ENCODE peak calls at places on chromosomes 2 and 18, in seven cellular contexts. B is fibroblast of villous mesenchyme, O is pancreas, U is cardiac fibroblast, V is left lung, R is choroid plexus epithelial cell, F is A549. X is an unnamed sample.

GRCh38 chr2:37664190-37664751 is 7.2 kb downstream of the CDC42EP3 start:
- DNase-seq in B (no peak), O (no peak), U (no peak), V (no peak), R (no peak), F (no peak), X (no peak)

GRCh38 chr2:135096665-135097446 is 44.8 kb downstream of the RAB3GAP1 start:
- DNase-seq in B (peak), O (no peak), U (peak), V (no peak), R (peak), F (no peak), X (no peak)

GRCh38 chr2:59029058-59029457 is 787.9 kb upstream of the FANCL start:
- DNase-seq in B (no peak), O (no peak), U (no peak), V (no peak), R (no peak), F (no peak), X (no peak)

GRCh38 chr18:50866765-50867164 is 12.2 kb upstream of the ME2 start:
- DNase-seq in B (no peak), O (no peak), U (peak), V (no peak), R (peak), F (no peak), X (peak)

GRCh38 chr18:13399511-13399910 is 181.0 kb downstream of the LDLRAD4 start:
- DNase-seq in B (no peak), O (no peak), U (no peak), V (no peak), R (no peak), F (no peak), X (no peak)

GRCh38 chr18:40984856-40985255 is 970.2 kb upstream of the PIK3C3 start:
- DNase-seq in B (peak), O (no peak), U (peak), V (no peak), R (peak), F (no peak), X (no peak)

GRCh38 chr18:50659091-50660003 is 99.5 kb downstream of the MAPK4 start:
- DNase-seq in B (no peak), O (no peak), U (peak), V (no peak), R (peak), F (peak), X (no peak)

GRCh38 chr2:127157651-127158460 is 50.9 kb upstream of the BIN1 start:
- DNase-seq in B (peak), O (no peak), U (no peak), V (peak), R (peak), F (no peak), X (no peak)

GRCh38 chr2:142130111-142131015 is 453 bp downstream of the LRP1B start:
- DNase-seq in B (peak), O (peak), U (peak), V (peak), R (peak), F (peak), X (peak)

GRCh38 chr2:209468796-209469325 is 45.0 kb downstream of the MAP2 start:
- DNase-seq in B (no peak), O (no peak), U (no peak), V (no peak), R (no peak), F (no peak), X (no peak)

DNA sequence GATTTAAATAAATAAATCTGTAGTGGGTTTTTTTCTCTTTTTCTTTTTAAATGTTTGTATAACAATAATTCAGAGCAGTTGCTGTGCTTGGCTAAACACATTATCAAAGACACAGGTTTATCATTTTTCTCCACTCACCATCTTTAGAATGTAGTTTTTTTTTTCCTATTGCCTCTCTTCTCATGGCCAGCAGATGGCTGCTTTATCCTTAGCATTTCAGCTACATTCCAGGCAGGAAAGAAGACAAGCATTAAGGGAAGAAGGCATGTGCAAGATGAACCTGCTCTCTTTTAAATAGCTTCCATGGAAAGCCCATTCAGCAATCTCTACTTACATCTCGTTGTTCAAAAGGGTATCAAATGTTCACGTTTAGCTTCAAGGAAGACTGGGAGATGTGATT is 42.6 kb downstream of the ARHGAP15 start:
- DNase-seq in B (peak), O (no peak), U (peak), V (no peak), R (peak), F (peak), X (no peak)
- TF ChIP-seq CTCF in B (peak), O (no peak), U (peak), V (peak), R (peak), F (peak), X (no peak)

DNA sequence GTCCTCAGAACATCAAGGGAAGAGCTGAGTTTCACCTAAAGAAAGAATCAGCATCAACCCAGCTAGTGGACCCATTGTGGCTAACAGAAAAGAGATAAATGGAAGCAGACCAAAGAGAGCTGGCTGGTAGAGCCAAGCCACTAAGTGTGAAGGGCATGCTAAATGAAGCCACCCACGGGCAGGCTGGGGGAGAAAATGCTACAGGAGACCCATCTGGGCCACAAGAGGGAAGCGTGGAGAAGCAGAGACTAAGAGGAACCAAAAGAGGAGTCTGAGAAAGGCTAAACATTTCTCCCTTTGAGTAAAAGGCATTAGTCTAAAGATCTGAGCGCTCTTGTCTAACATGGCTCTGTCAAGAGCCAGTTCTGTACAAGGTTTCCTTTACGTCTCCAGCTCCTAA is 15.8 kb downstream of the CWC22 start:
- DNase-seq in B (no peak), O (no peak), U (no peak), V (no peak), R (peak), F (no peak), X (peak)
- TF ChIP-seq CTCF in B (no peak), O (no peak), U (peak), V (no peak), R (peak), F (no peak), X (no peak)

DNA sequence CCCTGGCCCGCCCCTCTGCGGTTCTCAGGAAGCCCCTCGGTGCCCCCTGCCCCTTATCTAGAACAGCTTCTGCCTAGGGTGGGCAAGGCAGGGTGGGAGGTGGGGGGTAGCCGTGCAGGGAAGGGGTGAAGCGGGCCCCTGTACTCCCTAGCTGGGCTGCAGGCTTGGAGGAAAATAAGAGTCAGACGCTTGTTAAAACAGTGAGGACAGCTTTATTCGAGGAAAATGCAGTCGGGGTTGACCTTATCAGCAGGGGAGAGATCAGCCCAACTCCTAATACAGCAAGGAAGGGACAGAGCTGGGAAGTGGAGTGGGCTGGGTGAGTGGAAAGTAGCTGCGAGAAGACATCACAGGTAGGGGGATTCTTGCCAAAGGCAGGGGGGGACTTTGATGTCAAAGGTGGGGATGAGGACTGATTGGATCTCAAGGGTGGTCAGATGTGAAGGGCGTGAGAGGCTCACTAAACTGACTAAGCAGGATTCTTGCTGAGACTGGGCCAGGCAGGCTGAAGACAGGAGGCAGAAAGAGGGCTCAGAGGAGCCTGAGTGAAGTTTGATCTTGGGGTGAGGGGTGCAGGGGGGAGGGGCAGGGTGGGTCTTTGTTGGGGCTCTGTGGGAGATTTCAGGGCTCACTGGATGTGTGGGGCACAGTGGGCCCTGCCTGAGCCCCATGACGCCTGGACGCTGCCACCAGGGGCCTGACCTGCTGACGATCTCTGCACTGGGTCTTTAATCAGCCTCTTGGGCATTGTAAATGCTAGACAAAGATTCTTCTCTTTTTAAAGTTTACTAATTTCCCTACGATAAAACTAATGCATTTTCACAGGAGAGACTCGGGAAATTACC is 29.9 kb downstream of the HPCAL1 start:
- DNase-seq in B (peak), O (no peak), U (no peak), V (peak), R (peak), F (no peak), X (no peak)
- TF ChIP-seq CTCF in B (no peak), O (no peak), U (no peak), V (no peak), R (no peak), F (no peak), X (no peak)

GRCh38 chr2:15031745-15032240 is 399.3 kb downstream of the LRATD1 start:
- DNase-seq in B (no peak), O (no peak), U (no peak), V (no peak), R (no peak), F (peak), X (peak)
- TF ChIP-seq CTCF in B (no peak), O (no peak), U (no peak), V (no peak), R (no peak), F (no peak), X (peak)

GRCh38 chr2:171957061-171957460 is 34.8 kb downstream of the HAT1 start:
- DNase-seq in B (peak), O (no peak), U (peak), V (no peak), R (no peak), F (peak), X (no peak)
- TF ChIP-seq CTCF in B (peak), O (no peak), U (no peak), V (no peak), R (peak), F (no peak), X (no peak)

GRCh38 chr2:120940726-120941256 is 205.1 kb downstream of the GLI2 start:
- DNase-seq in B (no peak), O (no peak), U (no peak), V (no peak), R (no peak), F (no peak), X (no peak)

GRCh38 chr2:120938132-120938771 is 202.6 kb downstream of the GLI2 start:
- DNase-seq in B (peak), O (no peak), U (peak), V (no peak), R (no peak), F (peak), X (no peak)

GRCh38 chr2:120940319-120940696 is 204.6 kb downstream of the GLI2 start:
- DNase-seq in B (no peak), O (no peak), U (no peak), V (no peak), R (no peak), F (no peak), X (no peak)

GRCh38 chr2:120941571-120941970 is 205.9 kb downstream of the GLI2 start:
- DNase-seq in B (no peak), O (no peak), U (no peak), V (peak), R (no peak), F (no peak), X (no peak)

GRCh38 chr2:120939595-120940318 is 204.1 kb downstream of the GLI2 start:
- DNase-seq in B (peak), O (no peak), U (peak), V (no peak), R (peak), F (peak), X (no peak)
- TF ChIP-seq CTCF in B (no peak), O (no peak), U (no peak), V (no peak), R (no peak), F (no peak), X (no peak)